ENCODE peak calls at places on chromosomes 4 and X, in seven cellular contexts. One of them, this sample, is unnamed.

GRCh38 chr4:112889619-112890294 is 159.7 kb upstream of the ANK2 start:
- DNase-seq in GM12878: peak
- DNase-seq in SK-N-SH: no peak
- DNase-seq in HepG2: no peak
- DNase-seq in H1: no peak
- DNase-seq in HCT116: no peak
- DNase-seq in K562: no peak
- DNase-seq in this sample: no peak

GRCh38 chr4:40995850-40996249 is 218.5 kb downstream of the APBB2 start:
- DNase-seq in HepG2: no peak
- DNase-seq in H1: no peak
- DNase-seq in SK-N-SH: no peak
- DNase-seq in HCT116: no peak
- DNase-seq in GM12878: no peak
- DNase-seq in K562: no peak
- DNase-seq in this sample: no peak

GRCh38 chrX:147957291-147957690 is 23.8 kb upstream of the FMR1NB start:
- DNase-seq in K562: no peak
- DNase-seq in HepG2: no peak
- DNase-seq in H1: no peak
- DNase-seq in SK-N-SH: no peak
- DNase-seq in GM12878: no peak
- DNase-seq in HCT116: no peak
- DNase-seq in this sample: no peak

GRCh38 chrX:69185886-69186285 is 20.6 kb upstream of the PJA1 start:
- DNase-seq in H1: no peak
- DNase-seq in SK-N-SH: no peak
- DNase-seq in HepG2: no peak
- DNase-seq in GM12878: no peak
- DNase-seq in K562: no peak
- DNase-seq in HCT116: no peak
- DNase-seq in this sample: no peak

GRCh38 chrX:74422576-74423288 is 1.4 kb downstream of the SLC16A2 start:
- DNase-seq in GM12878: no peak
- DNase-seq in SK-N-SH: peak
- DNase-seq in HepG2: peak
- DNase-seq in H1: peak
- DNase-seq in HCT116: no peak
- DNase-seq in K562: no peak
- DNase-seq in this sample: no peak

GRCh38 chrX:150621652-150622051 is 53.2 kb downstream of the MTM1 start:
- DNase-seq in HepG2: no peak
- DNase-seq in SK-N-SH: peak
- DNase-seq in K562: no peak
- DNase-seq in H1: no peak
- DNase-seq in GM12878: no peak
- DNase-seq in HCT116: no peak
- DNase-seq in this sample: no peak

GRCh38 chrX:3485727-3486126 is 139.3 kb upstream of the MXRA5 start:
- DNase-seq in GM12878: no peak
- DNase-seq in SK-N-SH: no peak
- DNase-seq in H1: no peak
- DNase-seq in K562: no peak
- DNase-seq in HCT116: no peak
- DNase-seq in HepG2: no peak
- DNase-seq in this sample: no peak

GRCh38 chrX:6803607-6804006 is 268.7 kb upstream of the VCX3A start:
- DNase-seq in HCT116: no peak
- DNase-seq in HepG2: no peak
- DNase-seq in K562: no peak
- DNase-seq in SK-N-SH: no peak
- DNase-seq in H1: no peak
- DNase-seq in GM12878: no peak
- DNase-seq in this sample: no peak

GRCh38 chr4:150070464-150071170 is 7.6 kb upstream of the DCLK2 start:
- DNase-seq in HCT116: no peak
- DNase-seq in K562: no peak
- DNase-seq in SK-N-SH: no peak
- DNase-seq in GM12878: no peak
- DNase-seq in H1: no peak
- DNase-seq in HepG2: no peak
- DNase-seq in this sample: no peak

GRCh38 chrX:51894697-51895336 is 1.4 kb downstream of the MAGED1 start:
- DNase-seq in SK-N-SH: peak
- DNase-seq in HepG2: no peak
- DNase-seq in HCT116: no peak
- DNase-seq in K562: no peak
- DNase-seq in GM12878: no peak
- DNase-seq in H1: peak
- DNase-seq in this sample: no peak

GRCh38 chr4:74934822-74935326 is 2.0 kb downstream of the PARM1 start:
- DNase-seq in GM12878: no peak
- DNase-seq in K562: no peak
- DNase-seq in HepG2: no peak
- DNase-seq in SK-N-SH: no peak
- DNase-seq in HCT116: no peak
- DNase-seq in H1: no peak
- DNase-seq in this sample: no peak

DNA sequence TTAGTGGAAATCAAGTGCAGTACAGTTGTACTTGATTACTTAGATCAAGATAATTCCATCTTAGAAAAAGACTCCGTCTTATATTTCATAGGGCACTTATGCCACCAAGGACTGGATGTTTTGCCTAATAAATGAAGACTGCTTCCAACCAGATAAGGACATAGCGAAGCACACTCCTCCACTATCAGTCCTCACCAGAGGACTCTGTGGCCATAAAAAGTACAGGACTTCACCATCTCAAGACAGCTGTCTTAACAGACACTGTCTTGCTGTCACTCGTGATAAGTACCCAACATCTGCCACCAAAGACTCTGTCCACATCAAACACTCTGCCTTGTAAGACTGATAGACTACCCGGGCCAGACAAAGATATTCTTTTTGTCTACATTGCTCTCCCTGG is 352.0 kb downstream of the TRAM1L1 start:
- DNase-seq in GM12878: no peak
- DNase-seq in HepG2: no peak
- DNase-seq in K562: no peak
- DNase-seq in HCT116: no peak
- DNase-seq in H1: no peak
- DNase-seq in SK-N-SH: no peak
- DNase-seq in this sample: no peak
- TF ChIP-seq JUND in GM12878: no peak
- TF ChIP-seq JUND in HepG2: no peak
- TF ChIP-seq JUND in K562: no peak
- TF ChIP-seq JUND in HCT116: no peak
- TF ChIP-seq JUND in H1: no peak
- TF ChIP-seq JUND in SK-N-SH: no peak
- TF ChIP-seq JUND in this sample: no peak

GRCh38 chr4:162016991-162017390 is 146.8 kb downstream of the FSTL5 start:
- DNase-seq in GM12878: no peak
- DNase-seq in SK-N-SH: no peak
- DNase-seq in K562: no peak
- DNase-seq in H1: no peak
- DNase-seq in HepG2: no peak
- DNase-seq in HCT116: no peak
- DNase-seq in this sample: no peak
- TF ChIP-seq JUND in GM12878: no peak
- TF ChIP-seq JUND in SK-N-SH: no peak
- TF ChIP-seq JUND in K562: no peak
- TF ChIP-seq JUND in H1: no peak
- TF ChIP-seq JUND in HepG2: no peak
- TF ChIP-seq JUND in HCT116: no peak
- TF ChIP-seq JUND in this sample: no peak

DNA sequence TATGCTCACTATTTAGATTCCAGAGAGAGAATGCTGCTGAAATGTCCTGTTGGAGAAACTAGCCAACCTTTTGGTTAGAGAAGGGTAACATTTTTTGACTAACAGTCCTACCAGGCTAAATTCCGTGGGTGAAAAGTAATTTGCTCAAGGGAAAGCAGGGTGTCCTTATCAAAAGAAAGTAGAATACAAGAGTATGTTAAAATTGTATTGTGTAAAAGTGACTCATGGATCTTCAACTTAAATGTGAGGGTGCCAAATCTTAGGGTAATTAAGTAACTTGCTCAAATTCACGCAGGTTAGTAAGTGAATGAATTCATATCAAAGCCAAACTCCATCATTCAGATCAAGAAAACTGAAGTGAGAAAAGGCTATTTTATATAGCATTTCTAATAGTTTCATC is 81.7 kb downstream of the PCDH7 start:
- DNase-seq in HepG2: no peak
- DNase-seq in H1: no peak
- DNase-seq in HCT116: no peak
- DNase-seq in GM12878: no peak
- DNase-seq in SK-N-SH: no peak
- DNase-seq in K562: no peak
- DNase-seq in this sample: no peak
- TF ChIP-seq JUND in HepG2: no peak
- TF ChIP-seq JUND in H1: no peak
- TF ChIP-seq JUND in HCT116: no peak
- TF ChIP-seq JUND in GM12878: no peak
- TF ChIP-seq JUND in SK-N-SH: no peak
- TF ChIP-seq JUND in K562: no peak
- TF ChIP-seq JUND in this sample: no peak

GRCh38 chrX:144918936-144919335 is 328.4 kb upstream of the SPANXN1 start:
- DNase-seq in HCT116: no peak
- DNase-seq in GM12878: no peak
- DNase-seq in HepG2: no peak
- DNase-seq in SK-N-SH: no peak
- DNase-seq in K562: no peak
- DNase-seq in H1: no peak
- DNase-seq in this sample: no peak
- TF ChIP-seq JUND in HCT116: no peak
- TF ChIP-seq JUND in GM12878: no peak
- TF ChIP-seq JUND in HepG2: no peak
- TF ChIP-seq JUND in SK-N-SH: no peak
- TF ChIP-seq JUND in K562: no peak
- TF ChIP-seq JUND in H1: no peak
- TF ChIP-seq JUND in this sample: no peak

GRCh38 chrX:145190801-145191389 is 56.4 kb upstream of the SPANXN1 start:
- DNase-seq in K562: no peak
- DNase-seq in HepG2: peak
- DNase-seq in H1: no peak
- DNase-seq in HCT116: no peak
- DNase-seq in GM12878: no peak
- DNase-seq in SK-N-SH: peak
- DNase-seq in this sample: peak
- TF ChIP-seq JUND in K562: no peak
- TF ChIP-seq JUND in HepG2: no peak
- TF ChIP-seq JUND in H1: no peak
- TF ChIP-seq JUND in HCT116: no peak
- TF ChIP-seq JUND in GM12878: no peak
- TF ChIP-seq JUND in SK-N-SH: no peak
- TF ChIP-seq JUND in this sample: no peak

GRCh38 chr4:48331577-48332340 is 9.6 kb upstream of the SLAIN2 start:
- DNase-seq in HCT116: no peak
- DNase-seq in HepG2: no peak
- DNase-seq in H1: no peak
- DNase-seq in SK-N-SH: no peak
- DNase-seq in K562: no peak
- DNase-seq in GM12878: no peak
- DNase-seq in this sample: no peak
- TF ChIP-seq JUND in HCT116: no peak
- TF ChIP-seq JUND in HepG2: no peak
- TF ChIP-seq JUND in H1: no peak
- TF ChIP-seq JUND in SK-N-SH: no peak
- TF ChIP-seq JUND in K562: no peak
- TF ChIP-seq JUND in GM12878: no peak
- TF ChIP-seq JUND in this sample: no peak

DNA sequence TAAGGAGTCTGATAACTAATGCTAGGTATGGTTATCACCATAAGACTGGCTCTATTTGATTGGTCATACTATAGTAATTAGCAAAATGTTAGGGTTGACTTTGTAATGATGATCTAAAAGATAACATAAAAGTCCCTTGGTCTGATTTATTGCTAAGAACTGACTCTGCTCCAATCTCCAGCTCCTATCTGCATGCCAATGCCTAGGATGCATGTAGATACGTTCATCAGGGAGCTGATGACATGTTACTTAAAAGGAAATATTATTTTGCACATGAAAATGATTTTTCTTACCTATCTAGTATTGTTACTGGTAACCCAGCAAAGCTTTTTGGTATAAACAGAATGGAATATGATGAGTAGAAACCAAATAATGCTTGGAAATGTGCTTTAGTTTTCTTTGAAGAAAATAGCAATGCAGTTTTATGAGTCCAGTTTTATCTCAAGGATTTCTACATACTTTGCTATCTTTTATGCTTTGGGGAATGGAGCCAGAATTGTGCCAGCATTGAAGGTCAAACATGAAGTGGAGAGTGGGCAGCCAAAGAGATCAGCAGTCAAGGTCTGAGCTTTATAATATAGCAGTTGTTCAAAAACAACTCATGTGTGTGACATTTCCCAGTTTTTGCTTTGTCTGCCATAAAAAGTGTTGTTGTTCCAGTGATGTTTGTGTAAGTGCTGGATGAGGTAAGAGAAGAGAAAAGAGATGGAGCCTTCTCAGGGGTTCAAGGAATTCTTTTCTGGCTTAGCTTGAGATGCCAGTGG is 121.0 kb downstream of the ARHGAP24 start:
- DNase-seq in HepG2: no peak
- DNase-seq in SK-N-SH: no peak
- DNase-seq in GM12878: no peak
- DNase-seq in H1: no peak
- DNase-seq in K562: no peak
- DNase-seq in HCT116: no peak
- DNase-seq in this sample: no peak
- TF ChIP-seq JUND in HepG2: no peak
- TF ChIP-seq JUND in SK-N-SH: no peak
- TF ChIP-seq JUND in GM12878: no peak
- TF ChIP-seq JUND in H1: no peak
- TF ChIP-seq JUND in K562: no peak
- TF ChIP-seq JUND in HCT116: no peak
- TF ChIP-seq JUND in this sample: no peak

GRCh38 chr4:103204114-103204513 is 6.0 kb upstream of the CENPE start:
- DNase-seq in H1: no peak
- DNase-seq in HCT116: peak
- DNase-seq in SK-N-SH: peak
- DNase-seq in K562: no peak
- DNase-seq in HepG2: peak
- DNase-seq in GM12878: no peak
- DNase-seq in this sample: no peak
- TF ChIP-seq JUND in H1: no peak
- TF ChIP-seq JUND in HCT116: no peak
- TF ChIP-seq JUND in SK-N-SH: no peak
- TF ChIP-seq JUND in K562: no peak
- TF ChIP-seq JUND in HepG2: no peak
- TF ChIP-seq JUND in GM12878: no peak
- TF ChIP-seq JUND in this sample: no peak